ENCODE peak calls at places on chromosomes 2 and 18, in six cellular contexts. C is mesenchymal stem cell, A is mesendoderm, B is H9, J is GM23338, L is A549. F is an unnamed sample.

GRCh38 chr2:143586119-143586518 is 456.9 kb downstream of the ARHGAP15 start:
- DNase-seq in A (no peak), L (no peak), J (no peak), C (no peak), B (no peak), F (no peak)

GRCh38 chr2:74383254-74383653 is 3.1 kb upstream of the DCTN1 start:
- DNase-seq in C (peak), B (no peak), A (no peak), J (no peak), L (no peak), F (no peak)

GRCh38 chr2:198044777-198045176 is 240.4 kb downstream of the PLCL1 start:
- DNase-seq in B (no peak), L (no peak), C (no peak), A (no peak), J (no peak), F (no peak)

GRCh38 chr2:25714740-25715139 is 41.4 kb upstream of the DTNB start:
- DNase-seq in J (peak), B (no peak), L (peak), A (peak), C (no peak), F (no peak)

GRCh38 chr2:156486175-156486574 is 50.0 kb downstream of the GPD2 start:
- DNase-seq in A (no peak), J (no peak), L (no peak), B (no peak), C (peak), F (no peak)

GRCh38 chr2:227079726-227080125 is 84.3 kb downstream of the COL4A4 start:
- DNase-seq in A (no peak), C (no peak), B (no peak), J (no peak), L (no peak), F (no peak)

GRCh38 chr18:33210575-33211189 is 229.8 kb downstream of the CCDC178 start:
- DNase-seq in B (peak), J (peak), L (no peak), C (peak), A (peak), F (no peak)

GRCh38 chr2:187034434-187034833 is 185.5 kb upstream of the ZSWIM2 start:
- DNase-seq in C (no peak), B (no peak), A (no peak), J (no peak), L (no peak), F (no peak)

GRCh38 chr18:74450626-74451025 is 6.5 kb downstream of the DIPK1C start:
- DNase-seq in L (no peak), C (no peak), B (no peak), J (no peak), A (no peak), F (no peak)

GRCh38 chr18:26383454-26384270 is 157.4 kb downstream of the TAF4B start:
- DNase-seq in J (peak), L (peak), A (peak), B (no peak), C (peak), F (no peak)

GRCh38 chr18:25351280-25351772 is 640 bp downstream of the ZNF521 start:
- DNase-seq in J (no peak), L (no peak), B (no peak), C (peak), A (no peak), F (no peak)

GRCh38 chr2:66814916-66815315 is 380.0 kb downstream of the MEIS1 start:
- DNase-seq in L (no peak), A (peak), C (no peak), J (no peak), B (no peak), F (no peak)

GRCh38 chr18:5543854-5544389 is at the start of gene EPB41L3:
- DNase-seq in B (peak), L (no peak), J (peak), C (no peak), A (peak), F (no peak)

GRCh38 chr2:96899084-96899735 is 29.3 kb upstream of the SEMA4C start:
- DNase-seq in C (no peak), B (no peak), L (no peak), J (no peak), A (no peak), F (no peak)
- H3K4me2 ChIP-seq in C (no peak), B (no peak), L (no peak), J (no peak), A (no peak), F (peak)

DNA sequence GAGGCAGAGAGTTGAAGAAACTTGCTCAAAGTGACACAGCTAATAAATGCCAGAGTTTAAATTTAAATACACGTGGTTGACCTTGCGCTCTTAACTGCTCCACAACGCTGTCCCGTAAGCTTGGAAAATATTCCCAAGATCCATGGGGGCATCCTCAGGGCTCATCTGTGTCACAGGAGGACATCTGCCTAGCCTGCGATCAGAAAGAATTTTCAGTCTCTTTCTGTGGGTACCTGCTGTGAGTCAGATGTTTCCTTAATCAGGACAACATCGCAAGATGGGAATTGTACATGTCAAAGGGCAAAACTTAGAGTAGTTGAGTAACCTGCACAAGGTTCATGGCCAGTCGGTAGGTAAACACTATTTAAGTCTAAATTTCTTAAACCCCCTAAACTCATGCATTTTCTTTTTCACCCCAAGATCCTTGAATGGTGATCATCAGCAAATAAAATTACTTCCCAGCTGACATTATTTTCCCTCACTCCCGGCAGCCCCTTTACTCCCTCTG is 1.4 kb downstream of the CMPK2 start:
- DNase-seq in J (no peak), C (peak), A (no peak), L (no peak), B (no peak), F (no peak)
- H3K4me2 ChIP-seq in J (peak), C (no peak), A (no peak), L (no peak), B (peak), F (no peak)

GRCh38 chr18:31049189-31049588 is 6.6 kb upstream of the DSC3 start:
- DNase-seq in B (no peak), A (no peak), L (no peak), C (no peak), J (no peak), F (no peak)
- H3K4me2 ChIP-seq in B (no peak), A (no peak), L (no peak), C (no peak), J (no peak), F (no peak)

DNA sequence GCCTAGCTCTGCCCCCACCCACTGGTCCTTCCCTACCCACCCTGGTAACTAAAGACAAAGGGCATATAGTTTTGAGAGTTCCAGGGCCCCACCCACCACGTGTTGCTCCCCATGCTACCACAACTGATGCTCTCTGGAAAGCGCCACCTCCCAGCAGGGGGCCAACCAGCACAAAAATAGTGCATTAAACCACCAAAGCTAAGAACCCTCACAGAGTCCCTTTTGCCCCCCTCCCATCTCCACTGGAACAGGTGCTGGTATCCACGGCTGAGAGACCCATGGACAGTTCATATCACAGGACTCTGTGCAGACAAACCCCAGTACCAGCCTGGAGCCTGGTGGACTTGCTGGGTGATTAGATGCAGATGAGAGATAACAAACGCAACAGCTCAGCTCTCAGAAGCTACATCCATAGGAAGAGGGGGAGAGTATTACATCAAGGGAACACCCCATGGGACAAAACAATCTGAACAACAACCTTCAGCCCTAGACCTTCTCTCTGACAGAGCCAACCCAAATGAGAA is 715.9 kb downstream of the NUP35 start:
- DNase-seq in A (no peak), C (no peak), B (no peak), J (no peak), L (no peak), F (no peak)
- H3K4me2 ChIP-seq in A (no peak), C (no peak), B (no peak), J (no peak), L (no peak), F (no peak)

DNA sequence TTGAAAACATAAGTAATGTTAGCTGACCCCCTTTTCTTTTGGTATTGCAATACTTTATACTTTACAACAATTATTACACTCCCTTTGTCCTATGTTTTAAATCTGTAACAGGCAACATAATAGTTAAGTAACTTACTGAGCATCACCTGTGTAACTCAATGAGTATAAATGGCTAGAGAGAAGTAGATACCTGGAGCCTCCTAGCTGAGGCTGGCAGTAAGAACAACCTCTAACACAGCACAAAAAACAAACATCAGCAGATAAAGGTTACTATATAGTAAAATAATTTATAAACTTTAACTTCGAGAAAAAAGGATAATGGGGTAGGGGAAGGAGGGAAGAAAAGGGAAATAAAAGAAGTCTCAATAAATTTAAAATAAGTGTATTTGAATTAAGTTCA is 73.1 kb upstream of the ST8SIA5 start:
- DNase-seq in L (no peak), A (peak), J (no peak), B (no peak), C (no peak), F (no peak)
- H3K4me2 ChIP-seq in L (no peak), A (no peak), J (no peak), B (no peak), C (no peak), F (no peak)

GRCh38 chr2:119291588-119292167 is 68.0 kb downstream of the STEAP3 start:
- DNase-seq in L (no peak), A (no peak), J (no peak), B (no peak), C (no peak), F (no peak)

GRCh38 chr2:119292226-119292625 is 68.6 kb downstream of the STEAP3 start:
- DNase-seq in B (no peak), L (no peak), A (no peak), J (no peak), C (no peak), F (no peak)

GRCh38 chr2:119293254-119293653 is 69.6 kb downstream of the STEAP3 start:
- DNase-seq in C (no peak), L (no peak), J (no peak), A (no peak), B (no peak), F (no peak)

GRCh38 chr2:119294671-119295070 is 71.0 kb downstream of the STEAP3 start:
- DNase-seq in J (no peak), B (no peak), A (no peak), C (no peak), L (no peak), F (no peak)

GRCh38 chr2:119293900-119294299 is 70.3 kb downstream of the STEAP3 start:
- DNase-seq in A (no peak), J (no peak), C (no peak), B (no peak), L (no peak), F (no peak)
- H3K4me2 ChIP-seq in A (no peak), J (no peak), C (no peak), B (no peak), L (no peak), F (no peak)

GRCh38 chr2:231691251-231691772 is 17.0 kb upstream of the PTMA start:
- DNase-seq in C (no peak), A (no peak), J (peak), B (no peak), L (no peak), F (no peak)

GRCh38 chr2:231693956-231694355 is 14.4 kb upstream of the PTMA start:
- DNase-seq in B (no peak), L (no peak), C (no peak), J (no peak), A (no peak), F (no peak)

GRCh38 chr2:231699006-231699405 is 9.3 kb upstream of the PTMA start:
- DNase-seq in A (no peak), L (no peak), C (no peak), J (no peak), B (no peak), F (no peak)

GRCh38 chr2:231692847-231693246 is 15.5 kb upstream of the PTMA start:
- DNase-seq in B (no peak), L (no peak), J (no peak), A (no peak), C (no peak), F (no peak)

DNA sequence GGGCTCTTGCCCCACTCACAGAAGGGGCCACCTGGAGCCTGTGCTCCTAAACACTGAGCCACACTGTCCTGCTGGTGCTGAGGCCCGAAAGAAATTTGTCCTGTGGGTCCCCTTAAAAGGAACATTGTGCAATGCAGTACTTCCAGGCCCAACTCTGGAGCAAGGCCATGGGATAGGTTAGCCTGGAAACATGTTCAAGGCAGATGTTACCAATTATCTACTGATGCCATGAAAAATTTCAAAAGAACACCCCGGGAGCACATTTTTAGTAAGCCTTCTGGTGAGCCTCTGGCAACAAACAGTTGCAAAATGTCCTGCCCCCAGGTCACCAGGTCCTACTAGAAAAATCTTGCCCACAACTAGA is 12.3 kb upstream of the PTMA start:
- DNase-seq in J (no peak), L (no peak), A (no peak), B (no peak), C (no peak), F (no peak)
- H3K4me2 ChIP-seq in J (no peak), L (no peak), A (no peak), B (no peak), C (no peak), F (no peak)

GRCh38 chr2:33241072-33241471 is 235.4 kb upstream of the RASGRP3 start:
- DNase-seq in C (no peak), A (no peak), J (no peak), L (no peak), B (no peak), F (no peak)

GRCh38 chr2:33246432-33246831 is 230.0 kb upstream of the RASGRP3 start:
- DNase-seq in L (no peak), J (no peak), A (peak), C (no peak), B (no peak), F (no peak)

GRCh38 chr2:33240178-33240577 is 236.3 kb upstream of the RASGRP3 start:
- DNase-seq in C (peak), A (peak), J (no peak), B (no peak), L (no peak), F (no peak)

GRCh38 chr2:33241581-33241980 is 234.9 kb upstream of the RASGRP3 start:
- DNase-seq in A (no peak), L (no peak), J (no peak), C (no peak), B (no peak), F (no peak)

DNA sequence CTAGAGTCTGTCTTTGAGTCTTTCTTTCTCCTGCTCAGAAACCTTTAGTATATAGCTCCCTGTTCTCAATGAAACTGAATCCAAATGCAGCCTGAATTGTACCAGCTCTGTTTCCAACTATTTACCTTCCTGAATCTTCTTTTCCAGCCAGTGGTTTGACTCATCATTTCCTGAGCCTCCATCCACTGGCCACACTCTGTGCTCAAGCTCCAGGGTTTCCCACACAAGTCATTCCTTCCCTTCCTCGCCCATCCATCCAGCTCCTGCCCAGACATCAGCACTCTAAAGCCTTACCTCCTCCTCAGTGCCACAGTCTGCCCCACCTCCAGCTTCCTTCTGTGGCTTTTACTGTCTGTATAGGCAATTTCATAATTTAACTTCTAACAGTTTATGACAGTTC is 233.6 kb upstream of the RASGRP3 start:
- DNase-seq in B (no peak), A (no peak), J (no peak), C (peak), L (no peak), F (no peak)
- H3K4me2 ChIP-seq in B (no peak), A (no peak), J (no peak), C (no peak), L (peak), F (peak)